ENCODE peak calls at places on chromosomes 13 and 19, in seven cellular contexts. One of them, this sample, is unnamed. For H3K4me1, the result is how much of the 10 kb centered on the place peaks cover.

GRCh38 chr13:39571502-39572092 is 31.4 kb downstream of the LHFPL6 start:
- DNase-seq in pancreas: no peak
- DNase-seq in lower lobe of right lung: no peak
- DNase-seq in psoas muscle: peak
- DNase-seq in adrenal gland: no peak
- DNase-seq in A549: no peak
- DNase-seq in CD8-positive, alpha-beta memory T cell: no peak
- DNase-seq in this sample: no peak

GRCh38 chr13:80336335-80336734 is 4.6 kb downstream of the SPRY2 start:
- DNase-seq in pancreas: no peak
- DNase-seq in lower lobe of right lung: no peak
- DNase-seq in psoas muscle: no peak
- DNase-seq in adrenal gland: no peak
- DNase-seq in A549: no peak
- DNase-seq in CD8-positive, alpha-beta memory T cell: no peak
- DNase-seq in this sample: no peak

GRCh38 chr13:31956944-31957644 is 74.5 kb upstream of the FRY start:
- DNase-seq in pancreas: no peak
- DNase-seq in lower lobe of right lung: no peak
- DNase-seq in psoas muscle: no peak
- DNase-seq in adrenal gland: no peak
- DNase-seq in A549: no peak
- DNase-seq in CD8-positive, alpha-beta memory T cell: no peak
- DNase-seq in this sample: no peak

GRCh38 chr13:99982741-99983400 is 1.3 kb downstream of the ZIC2 start:
- DNase-seq in pancreas: no peak
- DNase-seq in lower lobe of right lung: no peak
- DNase-seq in psoas muscle: no peak
- DNase-seq in adrenal gland: no peak
- DNase-seq in A549: no peak
- DNase-seq in CD8-positive, alpha-beta memory T cell: no peak
- DNase-seq in this sample: no peak

GRCh38 chr19:7959209-7959608 is 15.7 kb upstream of the TIMM44 start:
- DNase-seq in pancreas: no peak
- DNase-seq in lower lobe of right lung: no peak
- DNase-seq in psoas muscle: no peak
- DNase-seq in adrenal gland: no peak
- DNase-seq in A549: no peak
- DNase-seq in CD8-positive, alpha-beta memory T cell: no peak
- DNase-seq in this sample: no peak

GRCh38 chr19:54418930-54419800 is 3.9 kb downstream of the TTYH1 start:
- DNase-seq in pancreas: no peak
- DNase-seq in lower lobe of right lung: no peak
- DNase-seq in psoas muscle: no peak
- DNase-seq in adrenal gland: no peak
- DNase-seq in A549: no peak
- DNase-seq in CD8-positive, alpha-beta memory T cell: no peak
- DNase-seq in this sample: no peak

GRCh38 chr13:47594833-47595232 is 406.2 kb downstream of the SUCLA2 start:
- DNase-seq in pancreas: no peak
- DNase-seq in lower lobe of right lung: no peak
- DNase-seq in psoas muscle: no peak
- DNase-seq in adrenal gland: no peak
- DNase-seq in A549: peak
- DNase-seq in CD8-positive, alpha-beta memory T cell: no peak
- DNase-seq in this sample: no peak

GRCh38 chr19:29579308-29579910 is 26.7 kb upstream of the POP4 start:
- DNase-seq in pancreas: no peak
- DNase-seq in lower lobe of right lung: no peak
- DNase-seq in psoas muscle: no peak
- DNase-seq in adrenal gland: no peak
- DNase-seq in A549: no peak
- DNase-seq in CD8-positive, alpha-beta memory T cell: no peak
- DNase-seq in this sample: no peak

GRCh38 chr13:110329258-110329657 is 22.2 kb downstream of the COL4A2 start:
- DNase-seq in pancreas: no peak
- DNase-seq in lower lobe of right lung: no peak
- DNase-seq in psoas muscle: no peak
- DNase-seq in adrenal gland: no peak
- DNase-seq in A549: no peak
- DNase-seq in CD8-positive, alpha-beta memory T cell: no peak
- DNase-seq in this sample: no peak

GRCh38 chr19:16066611-16067104 is 9.6 kb upstream of the TPM4 start:
- DNase-seq in pancreas: no peak
- DNase-seq in lower lobe of right lung: peak
- DNase-seq in psoas muscle: no peak
- DNase-seq in adrenal gland: peak
- DNase-seq in A549: peak
- DNase-seq in CD8-positive, alpha-beta memory T cell: peak
- DNase-seq in this sample: no peak

GRCh38 chr19:48616041-48616436 is 1.2 kb upstream of the FAM83E start:
- DNase-seq in pancreas: no peak
- DNase-seq in lower lobe of right lung: no peak
- DNase-seq in psoas muscle: no peak
- DNase-seq in adrenal gland: peak
- DNase-seq in A549: no peak
- DNase-seq in CD8-positive, alpha-beta memory T cell: no peak
- DNase-seq in this sample: peak

GRCh38 chr13:77415253-77416127 is 88.6 kb upstream of the MYCBP2 start:
- DNase-seq in pancreas: no peak
- DNase-seq in lower lobe of right lung: no peak
- DNase-seq in psoas muscle: no peak
- DNase-seq in adrenal gland: no peak
- DNase-seq in A549: no peak
- DNase-seq in CD8-positive, alpha-beta memory T cell: no peak
- DNase-seq in this sample: no peak

GRCh38 chr19:31905980-31906948 is 439.1 kb upstream of the ZNF507 start:
- DNase-seq in pancreas: no peak
- DNase-seq in lower lobe of right lung: peak
- DNase-seq in psoas muscle: peak
- DNase-seq in adrenal gland: no peak
- DNase-seq in A549: no peak
- DNase-seq in CD8-positive, alpha-beta memory T cell: no peak
- DNase-seq in this sample: peak

GRCh38 chr19:16226878-16227836 is 29.4 kb downstream of the AP1M1 start:
- DNase-seq in pancreas: no peak
- DNase-seq in lower lobe of right lung: no peak
- DNase-seq in psoas muscle: peak
- DNase-seq in adrenal gland: no peak
- DNase-seq in A549: no peak
- DNase-seq in CD8-positive, alpha-beta memory T cell: no peak
- DNase-seq in this sample: no peak

GRCh38 chr19:29285187-29285687 is 72.3 kb upstream of the UQCRFS1 start:
- DNase-seq in pancreas: no peak
- DNase-seq in lower lobe of right lung: no peak
- DNase-seq in psoas muscle: no peak
- DNase-seq in adrenal gland: no peak
- DNase-seq in A549: no peak
- DNase-seq in CD8-positive, alpha-beta memory T cell: no peak
- DNase-seq in this sample: no peak

GRCh38 chr13:101218484-101218883 is 197.8 kb downstream of the NALCN start:
- DNase-seq in pancreas: no peak
- DNase-seq in lower lobe of right lung: no peak
- DNase-seq in psoas muscle: no peak
- DNase-seq in adrenal gland: no peak
- DNase-seq in A549: no peak
- DNase-seq in CD8-positive, alpha-beta memory T cell: no peak
- DNase-seq in this sample: no peak

GRCh38 chr13:114078501-114079451 is 53.6 kb downstream of the RASA3 start:
- DNase-seq in pancreas: peak
- DNase-seq in lower lobe of right lung: peak
- DNase-seq in psoas muscle: peak
- DNase-seq in adrenal gland: no peak
- DNase-seq in A549: no peak
- DNase-seq in CD8-positive, alpha-beta memory T cell: peak
- DNase-seq in this sample: peak

GRCh38 chr19:47272448-47273312 is 2.0 kb upstream of the INAFM1 start:
- DNase-seq in pancreas: peak
- DNase-seq in lower lobe of right lung: peak
- DNase-seq in psoas muscle: no peak
- DNase-seq in adrenal gland: peak
- DNase-seq in A549: no peak
- DNase-seq in CD8-positive, alpha-beta memory T cell: no peak
- DNase-seq in this sample: no peak

GRCh38 chr19:37975071-37975470 is 68.1 kb downstream of the SIPA1L3 start:
- DNase-seq in pancreas: no peak
- DNase-seq in lower lobe of right lung: no peak
- DNase-seq in psoas muscle: no peak
- DNase-seq in adrenal gland: no peak
- DNase-seq in A549: no peak
- DNase-seq in CD8-positive, alpha-beta memory T cell: no peak
- DNase-seq in this sample: no peak

GRCh38 chr19:14198384-14199376 is 7.3 kb downstream of the ADGRL1 start:
- DNase-seq in pancreas: no peak
- DNase-seq in lower lobe of right lung: no peak
- DNase-seq in psoas muscle: no peak
- DNase-seq in adrenal gland: no peak
- DNase-seq in A549: peak
- DNase-seq in CD8-positive, alpha-beta memory T cell: no peak
- DNase-seq in this sample: no peak

GRCh38 chr13:112972258-112972657 is 3.2 kb downstream of the MCF2L start:
- DNase-seq in pancreas: no peak
- DNase-seq in lower lobe of right lung: no peak
- DNase-seq in psoas muscle: no peak
- DNase-seq in adrenal gland: no peak
- DNase-seq in A549: no peak
- DNase-seq in CD8-positive, alpha-beta memory T cell: no peak
- DNase-seq in this sample: no peak
- H3K4me3 ChIP-seq in pancreas: no peak
- H3K4me3 ChIP-seq in lower lobe of right lung: no peak
- H3K4me3 ChIP-seq in psoas muscle: no peak
- H3K4me3 ChIP-seq in adrenal gland: no peak
- H3K4me3 ChIP-seq in A549: no peak
- H3K4me3 ChIP-seq in CD8-positive, alpha-beta memory T cell: no peak
- H3K4me3 ChIP-seq in this sample: no peak

DNA sequence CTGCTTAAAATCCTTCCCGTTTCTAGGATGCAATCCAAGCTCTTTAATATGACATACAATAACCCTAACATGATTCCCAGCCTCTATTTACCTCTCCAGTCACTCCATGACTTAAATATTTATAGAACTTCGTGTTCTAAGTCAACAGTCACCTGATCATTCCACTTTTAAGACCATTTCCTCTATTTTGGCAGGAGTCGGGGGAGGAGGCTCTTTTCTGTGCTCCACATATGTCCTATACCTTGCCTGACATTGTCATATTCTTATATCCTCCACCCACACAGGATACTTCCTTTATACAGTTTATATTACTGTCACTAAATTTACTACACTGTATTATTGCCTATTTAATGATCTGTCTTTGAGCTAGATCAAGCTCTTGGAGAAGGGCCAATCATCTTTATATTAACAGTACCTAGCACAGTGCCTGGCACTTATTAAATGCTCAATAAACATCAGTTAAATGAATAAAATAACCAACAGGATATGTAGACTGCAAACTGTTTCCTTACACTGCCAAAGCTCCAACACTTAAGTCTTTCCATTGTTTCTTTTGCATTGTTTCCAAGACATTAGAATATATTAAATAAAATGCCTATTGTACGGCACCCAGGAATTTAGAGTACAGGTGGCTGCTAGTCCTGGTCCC is 2.7 kb downstream of the ARGLU1 start:
- DNase-seq in pancreas: no peak
- DNase-seq in lower lobe of right lung: no peak
- DNase-seq in psoas muscle: no peak
- DNase-seq in adrenal gland: no peak
- DNase-seq in A549: no peak
- DNase-seq in CD8-positive, alpha-beta memory T cell: no peak
- DNase-seq in this sample: no peak
- H3K4me1 ChIP-seq in pancreas: under half
- H3K4me1 ChIP-seq in lower lobe of right lung: half or more
- H3K4me1 ChIP-seq in psoas muscle: half or more
- H3K4me1 ChIP-seq in adrenal gland: under half
- H3K4me1 ChIP-seq in A549: under half
- H3K4me1 ChIP-seq in CD8-positive, alpha-beta memory T cell: half or more
- H3K4me1 ChIP-seq in this sample: under half

GRCh38 chr19:1213391-1214286 is 8.1 kb downstream of the STK11 start:
- DNase-seq in pancreas: no peak
- DNase-seq in lower lobe of right lung: peak
- DNase-seq in psoas muscle: peak
- DNase-seq in adrenal gland: peak
- DNase-seq in A549: no peak
- DNase-seq in CD8-positive, alpha-beta memory T cell: no peak
- DNase-seq in this sample: peak
- H3K4me3 ChIP-seq in pancreas: no peak
- H3K4me3 ChIP-seq in lower lobe of right lung: peak
- H3K4me3 ChIP-seq in psoas muscle: peak
- H3K4me3 ChIP-seq in adrenal gland: no peak
- H3K4me3 ChIP-seq in A549: no peak
- H3K4me3 ChIP-seq in CD8-positive, alpha-beta memory T cell: no peak
- H3K4me3 ChIP-seq in this sample: no peak

GRCh38 chr19:4376245-4376990 is 23.9 kb downstream of the SH3GL1 start:
- DNase-seq in pancreas: no peak
- DNase-seq in lower lobe of right lung: no peak
- DNase-seq in psoas muscle: peak
- DNase-seq in adrenal gland: no peak
- DNase-seq in A549: no peak
- DNase-seq in CD8-positive, alpha-beta memory T cell: no peak
- DNase-seq in this sample: no peak

GRCh38 chr19:4376991-4377781 is 23.2 kb downstream of the SH3GL1 start:
- DNase-seq in pancreas: peak
- DNase-seq in lower lobe of right lung: no peak
- DNase-seq in psoas muscle: peak
- DNase-seq in adrenal gland: peak
- DNase-seq in A549: no peak
- DNase-seq in CD8-positive, alpha-beta memory T cell: no peak
- DNase-seq in this sample: peak

GRCh38 chr19:4375164-4375619 is 25.2 kb downstream of the SH3GL1 start:
- DNase-seq in pancreas: peak
- DNase-seq in lower lobe of right lung: peak
- DNase-seq in psoas muscle: peak
- DNase-seq in adrenal gland: peak
- DNase-seq in A549: peak
- DNase-seq in CD8-positive, alpha-beta memory T cell: no peak
- DNase-seq in this sample: no peak

GRCh38 chr19:4374451-4375163 is 25.7 kb downstream of the SH3GL1 start:
- DNase-seq in pancreas: no peak
- DNase-seq in lower lobe of right lung: peak
- DNase-seq in psoas muscle: peak
- DNase-seq in adrenal gland: peak
- DNase-seq in A549: peak
- DNase-seq in CD8-positive, alpha-beta memory T cell: no peak
- DNase-seq in this sample: peak

DNA sequence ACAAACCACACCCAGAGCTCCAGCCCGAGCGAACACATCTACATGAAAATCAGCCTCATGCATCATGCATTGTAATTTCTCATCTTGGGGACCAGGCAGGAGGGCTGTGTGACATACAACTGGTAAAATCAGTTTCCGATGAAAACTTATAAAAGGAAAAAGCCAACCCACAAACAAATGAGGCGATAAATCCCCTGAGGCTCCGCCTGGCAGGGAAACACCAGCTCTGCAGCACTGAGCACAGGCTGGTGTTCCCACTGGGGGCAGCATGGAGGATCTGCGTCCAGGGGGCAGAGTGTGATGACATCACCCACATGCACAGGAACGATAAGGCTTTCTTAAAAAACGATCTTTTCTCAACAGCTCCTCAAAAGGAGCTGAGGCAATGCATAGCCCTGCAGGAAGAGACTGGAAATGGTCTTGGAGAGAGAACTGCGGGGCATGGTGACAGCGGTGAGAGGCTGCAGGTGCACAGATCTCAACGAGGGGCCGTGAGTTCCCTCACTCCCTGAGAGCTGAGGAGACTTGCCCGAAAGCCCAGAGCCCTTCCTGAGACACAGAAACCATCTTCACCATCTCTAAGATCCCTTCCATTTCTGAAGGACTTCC is 24.6 kb downstream of the SH3GL1 start:
- DNase-seq in pancreas: no peak
- DNase-seq in lower lobe of right lung: no peak
- DNase-seq in psoas muscle: no peak
- DNase-seq in adrenal gland: peak
- DNase-seq in A549: peak
- DNase-seq in CD8-positive, alpha-beta memory T cell: no peak
- DNase-seq in this sample: peak
- H3K4me1 ChIP-seq in pancreas: half or more
- H3K4me1 ChIP-seq in lower lobe of right lung: half or more
- H3K4me1 ChIP-seq in psoas muscle: half or more
- H3K4me1 ChIP-seq in adrenal gland: half or more
- H3K4me1 ChIP-seq in A549: half or more
- H3K4me1 ChIP-seq in CD8-positive, alpha-beta memory T cell: half or more
- H3K4me1 ChIP-seq in this sample: under half

This sample was measured in ovary.